ENCODE peak calls at places on chromosomes 2 and 18, in four cellular contexts. O is activated T-helper 1 cell treated with anti-CD3 and anti-CD28 coated beads, Interleukin-2, amount 50 U/mL, for 16 hours; Z is activated CD4-positive, alpha-beta T cell treated with anti-CD3 and anti-CD28 coated beads, Interleukin-2, amount 50 U/mL, for 4 hours; F is GM23338. J is an unnamed sample.

GRCh38 chr2:59398081-59398480 is 1155.4 kb downstream of the BCL11A start:
- DNase-seq in O (no peak), Z (no peak), F (no peak), J (no peak)

GRCh38 chr2:82027901-82028570 is 1723.5 kb upstream of the LRRTM1 start:
- DNase-seq in Z (no peak), O (no peak), F (no peak), J (no peak)

GRCh38 chr2:167052825-167053224 is 164.5 kb downstream of the XIRP2 start:
- DNase-seq in O (no peak), Z (no peak), F (no peak), J (no peak)

GRCh38 chr2:180596453-180596852 is 384.0 kb upstream of the UBE2E3 start:
- DNase-seq in Z (no peak), O (no peak), F (no peak), J (no peak)

GRCh38 chr2:29024882-29025430 is 43.9 kb downstream of the TOGARAM2 start:
- DNase-seq in F (no peak), Z (no peak), O (no peak), J (no peak)

GRCh38 chr2:230893881-230894781 is 29.4 kb downstream of the ITM2C start:
- DNase-seq in Z (no peak), F (no peak), O (no peak), J (no peak)

GRCh38 chr18:36189486-36189885 is 2.2 kb downstream of the MOCOS start:
- DNase-seq in Z (no peak), O (no peak), F (no peak), J (no peak)

GRCh38 chr18:69123421-69123820 is 277.3 kb upstream of the DOK6 start:
- DNase-seq in F (no peak), Z (no peak), O (no peak), J (no peak)

GRCh38 chr2:144559242-144559641 is 39.3 kb upstream of the ZEB2 start:
- DNase-seq in O (no peak), F (no peak), Z (no peak), J (no peak)

GRCh38 chr2:234881413-234882241 is 70.2 kb upstream of the SH3BP4 start:
- DNase-seq in Z (peak; percentile 8), O (no peak), F (peak; percentile 94), J (peak; percentile 88)

GRCh38 chr2:61055557-61055956 is 10.1 kb upstream of the SANBR start:
- DNase-seq in O (no peak), F (no peak), Z (no peak), J (no peak)

GRCh38 chr2:101762451-101763171 is 65.1 kb downstream of the MAP4K4 start:
- DNase-seq in F (no peak), Z (no peak), O (no peak), J (no peak)

GRCh38 chr2:25308599-25308998 is 33.1 kb downstream of the DNMT3A start:
- DNase-seq in Z (no peak), O (no peak), F (no peak), J (no peak)

GRCh38 chr18:59271606-59272220 is 1.5 kb downstream of the RAX start:
- DNase-seq in Z (no peak), F (peak; percentile 37), O (no peak), J (peak; percentile 24)

GRCh38 chr2:28172114-28172898 is 220.4 kb upstream of the FOSL2 start:
- DNase-seq in F (no peak), O (no peak), Z (no peak), J (no peak)

J was measured in H7.